ENCODE peak calls at places on chromosomes 1 and 21, in seven cellular contexts. M is colonic mucosa, K is suprapubic skin, T is body of pancreas, C is adipocyte, I is fibroblast of lung, O is neuronal stem cell. B is an unnamed sample.

GRCh38 chr1:47991187-47991586 is 6.0 kb downstream of the TRABD2B start:
- DNase-seq in I (peak; percentile 8), T (no peak), K (no peak), C (peak; percentile 38), M (no peak), O (no peak), B (no peak)

GRCh38 chr1:89632213-89633102 is 462 bp upstream of the LRRC8C start:
- DNase-seq in I (peak; percentile 73), C (peak; percentile 92), T (peak; percentile 72), O (peak; percentile 79), K (peak; percentile 91), M (peak; percentile 75), B (peak; percentile 89)

GRCh38 chr1:177487481-177487880 is 316.7 kb downstream of the BRINP2 start:
- DNase-seq in K (no peak), M (no peak), T (no peak), O (no peak), C (no peak), I (no peak), B (no peak)

GRCh38 chr1:69858534-69858933 is 290.8 kb downstream of the LRRC7 start:
- DNase-seq in M (no peak), K (no peak), C (no peak), O (no peak), T (no peak), I (no peak), B (no peak)

GRCh38 chr1:159983681-159984080 is 29.6 kb upstream of the SLAMF9 start:
- DNase-seq in M (peak; percentile 5), O (no peak), T (no peak), C (no peak), K (no peak), I (no peak), B (no peak)

GRCh38 chr1:95340056-95340455 is 106.0 kb downstream of the RWDD3 start:
- DNase-seq in K (no peak), C (no peak), M (no peak), T (no peak), O (no peak), I (peak; percentile 68), B (no peak)

GRCh38 chr21:28822064-28822402 is 170.6 kb downstream of the LTN1 start:
- DNase-seq in K (no peak), I (no peak), C (no peak), O (no peak), T (no peak), M (no peak), B (no peak)

GRCh38 chr1:60173006-60173405 is 99.4 kb upstream of the C1orf87 start:
- DNase-seq in M (no peak), T (no peak), C (no peak), I (no peak), O (no peak), K (no peak), B (no peak)

GRCh38 chr1:157045251-157046218 is at the start of gene ARHGEF11:
- DNase-seq in K (peak; percentile 88), M (peak; percentile 92), I (peak; percentile 88), C (peak; percentile 98), T (peak; percentile 93), O (peak; percentile 92), B (peak; percentile 70)

GRCh38 chr1:221736714-221737113 is 5.2 kb downstream of the DUSP10 start:
- DNase-seq in K (no peak), I (no peak), O (no peak), T (no peak), M (no peak), C (no peak), B (no peak)

GRCh38 chr1:100445565-100445964 is 92.4 kb upstream of the GPR88 start:
- DNase-seq in T (no peak), I (no peak), K (no peak), O (no peak), C (no peak), M (no peak), B (no peak)

GRCh38 chr1:103514920-103515503 is 10.5 kb upstream of the RNPC3 start:
- DNase-seq in I (peak; percentile 76), M (no peak), O (peak; percentile 46), T (peak; percentile 19), C (peak; percentile 80), K (no peak), B (peak; percentile 27)

GRCh38 chr21:36115138-36115710 is 19.7 kb upstream of the CBR3 start:
- DNase-seq in M (no peak), O (no peak), C (no peak), T (no peak), K (no peak), I (no peak), B (no peak)

GRCh38 chr21:36111238-36111637 is 23.6 kb upstream of the CBR3 start:
- DNase-seq in O (no peak), T (no peak), I (no peak), C (no peak), M (no peak), K (no peak), B (no peak)

GRCh38 chr21:36109868-36110267 is 25.0 kb upstream of the CBR3 start:
- DNase-seq in T (no peak), I (no peak), K (no peak), M (no peak), O (no peak), C (no peak), B (no peak)

GRCh38 chr21:36117276-36117675 is 17.6 kb upstream of the CBR3 start:
- DNase-seq in C (no peak), I (no peak), M (no peak), K (no peak), O (no peak), T (no peak), B (no peak)

DNA sequence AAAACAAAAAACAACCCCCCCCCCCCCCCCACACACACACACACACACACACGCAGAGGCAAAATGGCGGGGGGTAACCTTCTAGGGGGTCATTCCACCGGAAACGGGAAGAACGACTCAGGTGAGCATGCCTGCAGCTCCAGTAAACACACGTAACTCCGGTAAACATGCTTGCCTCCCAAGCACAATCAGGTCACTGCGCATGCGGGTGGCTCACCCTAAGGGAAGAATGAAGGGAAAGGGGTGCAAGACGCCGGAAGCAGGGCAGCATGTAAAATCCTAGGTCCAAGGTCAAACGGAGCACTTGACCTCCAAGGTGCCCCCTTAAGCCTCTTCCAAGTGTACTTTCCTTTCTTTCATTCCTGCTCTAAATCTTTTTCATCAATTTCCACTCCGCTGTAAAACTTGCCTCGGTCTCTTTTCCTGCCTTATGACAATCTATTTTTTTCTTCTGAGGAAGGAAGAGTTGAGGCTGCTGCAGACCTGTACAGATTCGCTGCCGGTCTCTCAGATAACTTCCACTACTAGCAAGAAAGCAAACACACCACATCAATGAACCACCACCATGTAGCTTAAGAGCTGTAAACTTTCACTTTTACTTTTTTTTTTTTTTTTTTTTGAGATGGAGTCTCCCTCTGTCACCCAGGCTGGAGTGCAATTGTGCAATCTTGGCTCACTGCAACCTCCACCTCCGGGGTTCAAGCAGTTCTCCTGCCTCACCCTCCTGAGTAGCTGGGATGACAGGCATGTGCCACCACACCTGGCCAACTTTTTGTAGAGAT is 21.0 kb upstream of the CBR3 start:
- DNase-seq in T (peak; percentile 30), M (peak; percentile 90), K (no peak), I (no peak), C (no peak), O (no peak), B (no peak)
- H3K4me3 ChIP-seq in T (no peak overlapping the region), M (peak overlapping the region; percentile 38), K (peak overlapping the region; percentile 48), I (no peak overlapping the region), C (no peak overlapping the region), O (no peak overlapping the region), B (no peak overlapping the region)

GRCh38 chr21:41480086-41480690 is 27.8 kb downstream of the TMPRSS2 start:
- DNase-seq in T (peak; percentile 70), K (no peak), C (no peak), I (no peak), M (peak; percentile 71), O (no peak), B (no peak)
- H3K36me3 ChIP-seq in T (no peaks in the 10 kb centered on the region), K (no peaks in the 10 kb centered on the region), C (no peaks in the 10 kb centered on the region), I (no peaks in the 10 kb centered on the region), M (peaks cover 6% of the 10 kb centered on the region), O (no peaks in the 10 kb centered on the region), B (no peaks in the 10 kb centered on the region)

DNA sequence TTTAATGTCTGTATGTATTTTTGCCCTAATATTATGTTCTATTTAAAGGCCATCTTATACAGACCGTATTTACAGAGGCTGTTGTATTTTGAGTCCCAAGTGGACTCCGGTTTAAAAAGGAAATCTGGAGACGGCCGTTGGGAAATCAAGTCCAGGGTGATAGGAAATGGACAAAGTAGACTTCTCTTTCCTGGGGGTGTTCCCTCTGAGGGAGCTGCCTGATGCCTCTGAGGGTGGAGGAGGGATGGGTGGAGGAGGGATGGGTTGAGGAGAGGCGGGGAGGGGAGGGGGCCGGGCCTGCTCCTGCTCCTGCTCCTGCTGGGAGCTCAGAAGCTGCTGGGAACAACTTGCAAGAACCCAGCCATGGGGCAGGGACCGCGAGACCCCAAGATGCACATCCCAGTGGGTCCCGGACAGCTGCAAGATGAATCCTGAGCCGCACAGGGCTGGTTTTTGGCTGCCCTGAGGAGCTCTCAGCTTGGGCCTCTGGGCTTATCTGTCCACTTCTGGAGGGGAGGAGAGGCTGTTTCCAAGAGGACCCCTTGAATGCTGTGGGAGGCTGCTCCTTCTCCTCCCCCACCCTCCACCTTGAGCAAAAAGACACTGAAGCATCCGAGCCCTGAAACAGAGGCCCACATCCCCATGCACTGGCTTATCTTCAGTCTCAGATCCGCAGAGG is 12.0 kb upstream of the ACTL8 start:
- DNase-seq in C (no peak), T (no peak), I (peak; percentile 9), O (no peak), K (no peak), M (no peak), B (no peak)
- H3K27me3 ChIP-seq in C (no peaks in the 10 kb centered on the region), T (no peaks in the 10 kb centered on the region), I (peaks cover 3% of the 10 kb centered on the region), O (no peaks in the 10 kb centered on the region), K (peaks cover 47% of the 10 kb centered on the region), M (no peaks in the 10 kb centered on the region), B (no peaks in the 10 kb centered on the region)

GRCh38 chr21:44518684-44519083 is 21.3 kb downstream of the KRTAP10-1 start:
- DNase-seq in O (no peak), K (no peak), I (no peak), C (no peak), T (no peak), M (no peak), B (no peak)

GRCh38 chr21:44516342-44516741 is 23.7 kb downstream of the KRTAP10-1 start:
- DNase-seq in I (no peak), T (no peak), O (no peak), K (no peak), M (no peak), C (no peak), B (no peak)

GRCh38 chr21:44516828-44517174 is 23.2 kb downstream of the KRTAP10-1 start:
- DNase-seq in T (no peak), C (no peak), M (no peak), O (no peak), K (no peak), I (no peak), B (no peak)

GRCh38 chr21:44515359-44516165 is 24.4 kb downstream of the KRTAP10-1 start:
- DNase-seq in K (no peak), T (no peak), C (no peak), M (no peak), O (no peak), I (no peak), B (no peak)

DNA sequence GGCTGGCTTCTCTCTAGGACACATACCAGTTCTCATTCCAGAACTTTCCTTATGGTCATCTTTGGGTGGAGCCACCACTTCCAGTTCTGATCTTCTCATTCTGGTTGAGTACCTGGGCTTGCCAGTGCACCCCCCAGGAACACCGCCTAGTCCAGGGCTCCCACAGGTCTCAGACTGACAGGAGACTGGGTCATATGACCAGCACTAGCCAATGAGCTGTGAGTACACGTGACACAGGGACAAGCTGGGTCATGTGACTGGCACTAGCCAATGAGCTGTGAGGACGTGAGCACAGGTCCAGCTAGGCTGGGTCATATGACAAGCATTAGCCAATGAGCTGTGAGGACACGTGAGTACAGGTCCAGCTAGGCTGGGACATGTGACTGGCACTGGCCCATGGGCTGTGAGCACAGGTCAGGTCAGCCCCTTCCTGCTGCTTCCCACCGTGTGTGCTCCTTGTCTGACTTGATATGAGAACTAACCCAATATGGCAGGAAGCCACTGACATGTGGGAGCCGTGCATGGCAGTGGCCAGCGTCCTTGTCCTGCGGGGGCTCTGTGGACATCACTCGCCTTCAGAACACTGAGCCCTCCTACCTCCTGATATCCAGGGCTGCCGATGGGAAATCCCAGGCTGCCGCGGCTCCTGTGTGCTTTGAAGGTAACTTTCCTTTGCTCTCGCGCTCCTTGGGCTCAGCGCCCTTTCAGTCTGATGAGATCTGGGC is 22.7 kb downstream of the KRTAP10-1 start:
- DNase-seq in M (no peak), T (peak; percentile 88), I (peak; percentile 6), K (no peak), C (no peak), O (no peak), B (no peak)
- H3K4me3 ChIP-seq in M (no peak overlapping the region), T (no peak overlapping the region), I (no peak overlapping the region), K (no peak overlapping the region), C (no peak overlapping the region), O (peak overlapping the region; percentile 34), B (no peak overlapping the region)